ENCODE peak calls at places on chromosome 9, in ten cellular contexts. K is HFF-Myc, G is HTR-8/SVneo, F is fibroblast of lung, Y is naive B cell, I is brain microvascular endothelial cell, B is cardiac fibroblast, W is K562, V is Calu3, N is AML-193. S is an unnamed sample.

GRCh38 chr9:91898451-91899433 is 51.3 kb downstream of the ROR2 start:
- DNase-seq in B (peak), V (no peak), I (peak), F (no peak), K (no peak), W (peak), N (no peak), G (peak), Y (no peak), S (no peak)

GRCh38 chr9:69153707-69154521 is 20.2 kb upstream of the TJP2 start:
- DNase-seq in G (no peak), N (no peak), I (no peak), Y (no peak), F (no peak), V (peak), W (no peak), B (no peak), K (no peak), S (no peak)

GRCh38 chr9:130470269-130470668 is 25.5 kb downstream of the ASS1 start:
- DNase-seq in N (no peak), V (no peak), W (no peak), G (no peak), Y (no peak), F (no peak), B (no peak), I (no peak), K (no peak), S (no peak)

GRCh38 chr9:2838356-2838983 is 5.4 kb downstream of the PUM3 start:
- DNase-seq in I (no peak), F (no peak), V (no peak), Y (no peak), K (no peak), G (no peak), W (no peak), B (peak), N (no peak), S (no peak)

GRCh38 chr9:4297151-4297794 is 2.6 kb downstream of the GLIS3 start:
- DNase-seq in V (peak), I (peak), W (peak), Y (no peak), G (peak), N (no peak), B (peak), K (peak), F (peak), S (peak)

GRCh38 chr9:114972510-114972909 is 42.1 kb upstream of the TNFSF8 start:
- DNase-seq in Y (no peak), G (no peak), V (no peak), N (no peak), I (no peak), W (no peak), F (no peak), B (no peak), K (no peak), S (no peak)

GRCh38 chr9:82206946-82207345 is 218.4 kb downstream of the SPATA31D1 start:
- DNase-seq in G (no peak), W (no peak), Y (no peak), V (no peak), I (no peak), F (no peak), B (no peak), N (no peak), K (no peak), S (no peak)

GRCh38 chr9:34417734-34418133 is 40.6 kb downstream of the FAM219A start:
- DNase-seq in B (no peak), N (no peak), I (no peak), G (no peak), F (no peak), V (no peak), Y (no peak), W (no peak), K (no peak), S (no peak)

GRCh38 chr9:107213561-107214028 is 69.5 kb upstream of the RAD23B start:
- DNase-seq in B (peak), N (no peak), F (peak), G (peak), K (peak), Y (no peak), W (peak), V (peak), I (peak), S (peak)

GRCh38 chr9:99121604-99122003 is 16.7 kb downstream of the TGFBR1 start:
- DNase-seq in W (no peak), F (no peak), V (no peak), Y (no peak), G (no peak), N (peak), K (no peak), I (no peak), B (no peak), S (no peak)